ENCODE peak calls at places on chromosomes 4 and X, in seven cellular contexts. F is hepatic stellate cell, B is NCI-H345, C is caudate nucleus, D is GOT3, W is T-helper 2 cell, Q is GM23248. I is an unnamed sample.

GRCh38 chr4:142406917-142407501 is 439.1 kb downstream of the INPP4B start:
- DNase-seq in F (no peak), B (no peak), C (no peak), D (no peak), W (no peak), Q (peak), I (no peak)

GRCh38 chr4:40309250-40309774 is 25.8 kb upstream of the CHRNA9 start:
- DNase-seq in F (peak), B (no peak), C (no peak), D (no peak), W (peak), Q (peak), I (peak)

GRCh38 chrX:31658360-31658759 is 586.5 kb upstream of the FTHL17 start:
- DNase-seq in F (peak), B (peak), C (no peak), D (no peak), W (no peak), Q (peak), I (peak)

GRCh38 chr4:38109896-38110295 is 149.7 kb downstream of the PTTG2 start:
- DNase-seq in F (no peak), B (peak), C (no peak), D (no peak), W (no peak), Q (no peak), I (no peak)

GRCh38 chr4:146520894-146521542 is 722 bp downstream of the SLC10A7 start:
- DNase-seq in F (peak), B (peak), C (peak), D (no peak), W (peak), Q (peak), I (peak)

GRCh38 chr4:149801416-149801815 is 14.2 kb downstream of the IQCM start:
- DNase-seq in F (no peak), B (no peak), C (no peak), D (no peak), W (no peak), Q (no peak), I (no peak)

GRCh38 chr4:93828332-93828829 is at the start of gene ATOH1:
- DNase-seq in F (no peak), B (peak), C (no peak), D (no peak), W (no peak), Q (peak), I (peak)

GRCh38 chr4:79467246-79467932 is 59.4 kb upstream of the GK2 start:
- DNase-seq in F (no peak), B (no peak), C (no peak), D (no peak), W (no peak), Q (peak), I (no peak)

GRCh38 chr4:106312377-106312776 is 3.6 kb downstream of the TBCK start:
- DNase-seq in F (no peak), B (no peak), C (no peak), D (no peak), W (no peak), Q (peak), I (no peak)

GRCh38 chr4:169254546-169254983 is 16.2 kb downstream of the SH3RF1 start:
- DNase-seq in F (peak), B (no peak), C (no peak), D (no peak), W (no peak), Q (peak), I (no peak)

GRCh38 chr4:187840814-187841213 is 154.8 kb upstream of the ZFP42 start:
- DNase-seq in F (no peak), B (no peak), C (no peak), D (no peak), W (no peak), Q (no peak), I (peak)

GRCh38 chrX:150648296-150648940 is 44.8 kb upstream of the MTMR1 start:
- DNase-seq in F (no peak), B (no peak), C (no peak), D (no peak), W (no peak), Q (no peak), I (no peak)

GRCh38 chrX:27444093-27444908 is 18.8 kb downstream of the PPP4R3C start:
- DNase-seq in F (no peak), B (no peak), C (no peak), D (no peak), W (no peak), Q (no peak), I (no peak)

GRCh38 chr4:112327950-112328349 is 30.8 kb downstream of the ALPK1 start:
- DNase-seq in F (peak), B (peak), C (no peak), D (no peak), W (no peak), Q (peak), I (peak)

GRCh38 chrX:10859353-10859752 is 239.0 kb upstream of the MID1 start:
- DNase-seq in F (no peak), B (no peak), C (no peak), D (no peak), W (no peak), Q (no peak), I (no peak)

GRCh38 chr4:101367201-101367600 is 19.9 kb upstream of the PPP3CA start:
- DNase-seq in F (peak), B (no peak), C (no peak), D (no peak), W (no peak), Q (peak), I (peak)

GRCh38 chr4:53126099-53126498 is 239.8 kb downstream of the SCFD2 start:
- DNase-seq in F (no peak), B (no peak), C (no peak), D (no peak), W (no peak), Q (no peak), I (no peak)

GRCh38 chrX:72009731-72010130 is 99.1 kb downstream of the NHSL2 start:
- DNase-seq in F (no peak), B (no peak), C (no peak), D (no peak), W (no peak), Q (no peak), I (no peak)

GRCh38 chrX:7346021-7346420 is 198.1 kb upstream of the PUDP start:
- DNase-seq in F (peak), B (no peak), C (no peak), D (no peak), W (no peak), Q (peak), I (no peak)

GRCh38 chrX:16628954-16629595 is 20.9 kb upstream of the S100G start:
- DNase-seq in F (no peak), B (no peak), C (no peak), D (no peak), W (no peak), Q (no peak), I (no peak)

GRCh38 chrX:116756960-116757359 is 294.2 kb upstream of the CT83 start:
- DNase-seq in F (no peak), B (no peak), C (no peak), D (no peak), W (no peak), Q (no peak), I (no peak)

GRCh38 chr4:54930226-54930625 is 195.2 kb downstream of the KDR start:
- DNase-seq in F (peak), B (no peak), C (no peak), D (no peak), W (no peak), Q (peak), I (peak)

GRCh38 chr4:185831125-185831815 is 19.3 kb upstream of the SORBS2 start:
- DNase-seq in F (no peak), B (no peak), C (no peak), D (no peak), W (no peak), Q (no peak), I (no peak)

GRCh38 chr4:2583517-2583916 is 47.1 kb downstream of the FAM193A start:
- DNase-seq in F (no peak), B (no peak), C (no peak), D (no peak), W (no peak), Q (peak), I (no peak)

GRCh38 chrX:101171883-101172400 is 47.6 kb upstream of the DRP2 start:
- DNase-seq in F (no peak), B (no peak), C (no peak), D (no peak), W (no peak), Q (no peak), I (no peak)

GRCh38 chrX:37060999-37061398 is 52.8 kb downstream of the FAM47C start:
- DNase-seq in F (no peak), B (no peak), C (peak), D (no peak), W (no peak), Q (peak), I (peak)

GRCh38 chr4:53010320-53010719 is 148.2 kb downstream of the RASL11B start:
- DNase-seq in F (no peak), B (no peak), C (no peak), D (no peak), W (no peak), Q (peak), I (no peak)

GRCh38 chr4:39621582-39621981 is 17.1 kb downstream of the SMIM14 start:
- DNase-seq in F (peak), B (no peak), C (no peak), D (peak), W (no peak), Q (peak), I (peak)

GRCh38 chrX:102517331-102517730 is 792 bp upstream of the TMSB15A start:
- DNase-seq in F (no peak), B (peak), C (no peak), D (no peak), W (no peak), Q (peak), I (peak)

GRCh38 chrX:14064632-14065432 is 35.1 kb upstream of the GEMIN8 start:
- DNase-seq in F (no peak), B (no peak), C (no peak), D (no peak), W (no peak), Q (no peak), I (peak)

GRCh38 chrX:48761674-48762471 is at the start of gene GLOD5:
- DNase-seq in F (no peak), B (peak), C (no peak), D (no peak), W (no peak), Q (no peak), I (no peak)

GRCh38 chr4:972651-973424 is 531 bp downstream of the DGKQ start:
- DNase-seq in F (peak), B (no peak), C (peak), D (no peak), W (peak), Q (peak), I (peak)

GRCh38 chr4:104859601-104860000 is 287.1 kb upstream of the TET2 start:
- DNase-seq in F (no peak), B (no peak), C (no peak), D (no peak), W (no peak), Q (peak), I (no peak)

GRCh38 chrX:145729635-145730034 is 88.0 kb upstream of the SLITRK2 start:
- DNase-seq in F (no peak), B (no peak), C (peak), D (no peak), W (no peak), Q (no peak), I (no peak)

GRCh38 chrX:51024106-51024696 is 113.7 kb downstream of the BMP15 start:
- DNase-seq in F (no peak), B (no peak), C (no peak), D (no peak), W (no peak), Q (no peak), I (no peak)

GRCh38 chrX:107304141-107304540 is 97.7 kb downstream of the DNAAF6 start:
- DNase-seq in F (no peak), B (no peak), C (no peak), D (no peak), W (no peak), Q (no peak), I (no peak)

GRCh38 chrX:118226060-118226428 is 109.4 kb upstream of the KLHL13 start:
- DNase-seq in F (no peak), B (peak), C (no peak), D (no peak), W (no peak), Q (peak), I (peak)

GRCh38 chr4:121998024-121998423 is 46.2 kb upstream of the TRPC3 start:
- DNase-seq in F (no peak), B (peak), C (no peak), D (no peak), W (no peak), Q (no peak), I (peak)

GRCh38 chr4:150127757-150128156 is 49.5 kb downstream of the DCLK2 start:
- DNase-seq in F (no peak), B (no peak), C (no peak), D (no peak), W (no peak), Q (no peak), I (no peak)

I was measured in RKO.